ENCODE peak calls at places on chromosomes 1 and 21, in eight cellular contexts. Q is lung, S is osteoblast, W is HCT116, E is left ventricle myocardium inferior, I is Calu3, J is suprapubic skin, M is body of pancreas. A is an unnamed sample.

GRCh38 chr1:230753586-230754251 is 6.5 kb downstream of the CAPN9 start:
- DNase-seq in Q (no peak), S (peak; percentile 71), W (peak; percentile 3), E (peak; percentile 41), I (peak; percentile 32), J (no peak), M (no peak), A (peak; percentile 80)

GRCh38 chr1:67355745-67356424 is 48.2 kb downstream of the IL12RB2 start:
- DNase-seq in Q (no peak), S (peak; percentile 82), W (no peak), E (no peak), I (no peak), J (no peak), M (no peak), A (no peak)

GRCh38 chr1:65526049-65526556 is 105.6 kb downstream of the LEPR start:
- DNase-seq in Q (no peak), S (no peak), W (no peak), E (no peak), I (no peak), J (no peak), M (no peak), A (no peak)

GRCh38 chr1:156097499-156098178 is 15.4 kb upstream of the MEX3A start:
- DNase-seq in Q (no peak), S (no peak), W (no peak), E (no peak), I (no peak), J (no peak), M (no peak), A (no peak)

GRCh38 chr21:22476726-22477646 is 1478.8 kb downstream of the NCAM2 start:
- DNase-seq in Q (no peak), S (no peak), W (no peak), E (no peak), I (no peak), J (no peak), M (no peak), A (no peak)

GRCh38 chr1:186977266-186977957 is 148.7 kb downstream of the PLA2G4A start:
- DNase-seq in Q (no peak), S (no peak), W (no peak), E (no peak), I (no peak), J (no peak), M (no peak), A (no peak)

GRCh38 chr21:44618504-44618903 is 6.6 kb downstream of the KRTAP10-8 start:
- DNase-seq in Q (no peak), S (no peak), W (peak; percentile 2), E (peak; percentile 49), I (no peak), J (no peak), M (no peak), A (no peak)

GRCh38 chr1:145918992-145919939 is 749 bp upstream of the PEX11B start:
- DNase-seq in Q (peak; percentile 73), S (peak; percentile 92), W (peak; percentile 29), E (peak; percentile 59), I (peak; percentile 70), J (peak; percentile 83), M (peak; percentile 71), A (peak; percentile 46)

GRCh38 chr1:84756455-84757082 is 66.3 kb upstream of the SSX2IP start:
- DNase-seq in Q (no peak), S (no peak), W (no peak), E (no peak), I (no peak), J (no peak), M (no peak), A (no peak)

GRCh38 chr1:30427545-30427944 is 295.8 kb downstream of the MATN1 start:
- DNase-seq in Q (no peak), S (no peak), W (no peak), E (no peak), I (no peak), J (no peak), M (no peak), A (no peak)

GRCh38 chr1:172254521-172255222 is 165.8 kb upstream of the C1orf105 start:
- DNase-seq in Q (no peak), S (no peak), W (peak; percentile 52), E (no peak), I (peak; percentile 24), J (no peak), M (no peak), A (no peak)

GRCh38 chr1:27127419-27127818 is 27.5 kb downstream of the SLC9A1 start:
- DNase-seq in Q (no peak), S (no peak), W (no peak), E (no peak), I (no peak), J (no peak), M (no peak), A (no peak)
- TF ChIP-seq CTCF in Q (no peak), S (no peak), W (peak; percentile 29), E (peak; percentile 13), I (no peak), J (no peak), M (no peak), A (peak; percentile 21)

GRCh38 chr1:42924249-42925131 is 34.2 kb downstream of the SLC2A1 start:
- DNase-seq in Q (peak; percentile 93), S (peak; percentile 99), W (peak; percentile 82), E (peak; percentile 96), I (peak; percentile 96), J (peak; percentile 96), M (peak; percentile 92), A (peak; percentile 99)
- TF ChIP-seq CTCF in Q (no peak), S (no peak), W (peak; percentile 21), E (peak; percentile 26), I (no peak), J (no peak), M (peak; percentile 29), A (no peak)

GRCh38 chr1:12013317-12013588 is 6.0 kb upstream of the MIIP start:
- DNase-seq in Q (no peak), S (peak; percentile 82), W (no peak), E (no peak), I (no peak), J (no peak), M (no peak), A (no peak)

GRCh38 chr1:12012560-12013316 is 6.6 kb upstream of the MIIP start:
- DNase-seq in Q (no peak), S (peak; percentile 85), W (no peak), E (no peak), I (no peak), J (no peak), M (no peak), A (no peak)

GRCh38 chr1:12015499-12015898 is 3.8 kb upstream of the MIIP start:
- DNase-seq in Q (no peak), S (no peak), W (no peak), E (no peak), I (no peak), J (no peak), M (no peak), A (no peak)

GRCh38 chr1:12015001-12015491 is 4.3 kb upstream of the MIIP start:
- DNase-seq in Q (no peak), S (no peak), W (no peak), E (no peak), I (no peak), J (no peak), M (no peak), A (no peak)

DNA sequence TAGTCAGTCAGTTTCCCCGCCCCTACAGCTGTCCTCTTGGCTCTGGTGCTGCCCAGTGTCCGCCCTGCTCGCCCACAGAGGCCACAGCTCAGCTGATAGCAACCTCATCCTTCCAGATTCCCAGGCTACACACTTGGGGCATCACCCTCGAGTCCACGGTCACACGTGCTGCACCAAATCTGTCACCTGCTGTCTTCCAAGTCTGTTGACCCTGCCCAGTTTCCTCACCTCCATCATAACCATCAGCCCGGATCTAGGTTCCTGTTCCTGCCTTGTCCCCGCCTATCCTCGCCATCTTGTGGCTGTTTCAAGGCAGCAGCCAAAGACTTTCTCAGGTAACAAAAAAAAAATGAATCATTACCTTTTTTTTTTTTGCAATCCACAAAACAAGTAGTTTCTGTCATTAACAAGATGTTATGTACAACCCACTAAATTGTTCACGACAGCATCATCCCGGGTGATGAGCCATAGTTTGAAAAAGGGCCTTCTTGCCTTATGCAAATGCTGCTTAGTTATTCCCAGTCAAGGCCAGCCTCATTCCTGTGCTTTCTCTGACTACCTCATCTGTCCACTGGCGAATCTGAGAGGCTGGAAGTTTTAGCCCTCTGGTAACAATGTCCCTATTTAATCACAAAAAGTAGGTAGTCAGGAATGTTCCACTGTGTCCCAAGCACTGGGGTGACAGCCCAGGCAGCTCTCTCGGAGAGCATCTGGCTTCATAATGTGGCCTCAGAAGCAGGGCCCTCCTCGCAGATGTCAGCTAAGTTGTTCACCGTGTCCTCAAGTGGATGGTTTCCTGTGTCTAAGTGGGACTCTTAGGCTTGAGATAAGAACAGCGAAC is 4.9 kb upstream of the MIIP start:
- DNase-seq in Q (peak; percentile 63), S (peak; percentile 88), W (no peak), E (no peak), I (no peak), J (no peak), M (no peak), A (no peak)
- TF ChIP-seq CTCF in Q (no peak), S (no peak), W (peak; percentile 45), E (no peak), I (no peak), J (no peak), M (no peak), A (peak; percentile 18)

GRCh38 chr21:32459972-32460371 is 47.5 kb downstream of the EVA1C start:
- DNase-seq in Q (no peak), S (no peak), W (no peak), E (no peak), I (no peak), J (no peak), M (no peak), A (no peak)

GRCh38 chr21:32457962-32458361 is 45.5 kb downstream of the EVA1C start:
- DNase-seq in Q (no peak), S (no peak), W (no peak), E (no peak), I (no peak), J (no peak), M (no peak), A (no peak)

GRCh38 chr21:32456497-32456918 is 44.0 kb downstream of the EVA1C start:
- DNase-seq in Q (no peak), S (peak; percentile 94), W (no peak), E (no peak), I (no peak), J (no peak), M (no peak), A (no peak)

GRCh38 chr21:32455548-32455947 is 43.0 kb downstream of the EVA1C start:
- DNase-seq in Q (no peak), S (no peak), W (no peak), E (no peak), I (no peak), J (no peak), M (no peak), A (no peak)

GRCh38 chr21:32457360-32457840 is 44.9 kb downstream of the EVA1C start:
- DNase-seq in Q (peak; percentile 56), S (peak; percentile 73), W (peak; percentile 18), E (peak; percentile 43), I (peak; percentile 37), J (no peak), M (peak; percentile 65), A (no peak)
- TF ChIP-seq CTCF in Q (no peak), S (peak; percentile 20), W (peak; percentile 23), E (no peak), I (no peak), J (no peak), M (peak; percentile 32), A (no peak)

A was measured in glutamatergic neuron.